ENCODE peak calls at places on chromosomes 12 and 14, in five cellular contexts. G, Q, Z, P and S are unnamed samples.

GRCh38 chr12:49741882-49742620 is 694 bp downstream of the TMBIM6 start:
- DNase-seq in G (peak), Q (peak), Z (peak), P (peak), S (peak)

GRCh38 chr14:31837056-31837455 is 240.0 kb upstream of the ARHGAP5 start:
- DNase-seq in G (no peak), Q (no peak), Z (no peak), P (no peak), S (no peak)

GRCh38 chr12:121190523-121191031 is 19.4 kb upstream of the P2RX4 start:
- DNase-seq in G (no peak), Q (no peak), Z (peak), P (no peak), S (no peak)

GRCh38 chr12:2679068-2679815 is 115.5 kb upstream of the FKBP4 start:
- DNase-seq in G (no peak), Q (no peak), Z (no peak), P (no peak), S (no peak)

GRCh38 chr12:95949801-95950206 is 6.7 kb downstream of the AMDHD1 start:
- DNase-seq in G (no peak), Q (no peak), Z (no peak), P (no peak), S (no peak)

GRCh38 chr14:24996930-24997329 is 53.0 kb downstream of the STXBP6 start:
- DNase-seq in G (no peak), Q (no peak), Z (no peak), P (no peak), S (no peak)

GRCh38 chr12:25135531-25136154 is 59.3 kb downstream of the DNAI7 start:
- DNase-seq in G (no peak), Q (peak), Z (peak), P (no peak), S (no peak)

GRCh38 chr14:54771411-54772027 is 131.1 kb downstream of the GCH1 start:
- DNase-seq in G (no peak), Q (no peak), Z (no peak), P (peak), S (no peak)

GRCh38 chr14:54803926-54804719 is 98.5 kb downstream of the GCH1 start:
- DNase-seq in G (no peak), Q (no peak), Z (no peak), P (no peak), S (no peak)

GRCh38 chr12:82708056-82708455 is 21.4 kb downstream of the TMTC2 start:
- DNase-seq in G (no peak), Q (no peak), Z (no peak), P (no peak), S (no peak)

GRCh38 chr12:101968770-101969169 is 91.4 kb downstream of the DRAM1 start:
- DNase-seq in G (no peak), Q (no peak), Z (no peak), P (no peak), S (no peak)

GRCh38 chr12:21941522-21942376 is 523 bp upstream of the ABCC9 start:
- DNase-seq in G (peak), Q (peak), Z (peak), P (peak), S (no peak)

GRCh38 chr14:61342486-61342885 is 21.1 kb downstream of the PRKCH start:
- DNase-seq in G (no peak), Q (peak), Z (no peak), P (no peak), S (no peak)

GRCh38 chr12:51865757-51866270 is 17.3 kb upstream of the FIGNL2 start:
- DNase-seq in G (no peak), Q (no peak), Z (peak), P (no peak), S (no peak)

DNA sequence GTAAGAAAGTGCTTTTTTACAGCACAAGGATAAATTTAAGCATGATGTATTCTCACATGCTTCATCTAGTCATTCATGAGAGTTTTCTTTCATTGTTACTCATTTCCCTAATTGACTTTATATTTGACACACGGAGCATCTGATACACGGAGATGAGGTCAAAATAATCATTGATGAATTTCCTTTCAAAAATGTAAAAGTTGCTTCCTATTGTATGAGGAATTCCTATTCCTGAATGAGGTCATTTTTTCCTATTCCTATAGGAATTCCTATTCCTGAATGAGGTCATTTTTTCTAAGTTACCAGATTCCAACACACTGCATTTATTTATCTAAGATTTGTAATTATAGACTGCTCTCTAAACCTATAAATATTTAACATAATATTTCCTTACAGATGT is 316.7 kb upstream of the KITLG start:
- DNase-seq in G (no peak), Q (no peak), Z (no peak), P (no peak), S (no peak)
- TF ChIP-seq POLR2AphosphoS5 in G (no peak), Q (no peak), Z (no peak), P (no peak), S (no peak)

GRCh38 chr12:130878193-130879185 is 6.6 kb downstream of the RAN start:
- DNase-seq in G (no peak), Q (no peak), Z (peak), P (peak), S (no peak)
- TF ChIP-seq POLR2AphosphoS5 in G (no peak), Q (no peak), Z (no peak), P (no peak), S (peak)

DNA sequence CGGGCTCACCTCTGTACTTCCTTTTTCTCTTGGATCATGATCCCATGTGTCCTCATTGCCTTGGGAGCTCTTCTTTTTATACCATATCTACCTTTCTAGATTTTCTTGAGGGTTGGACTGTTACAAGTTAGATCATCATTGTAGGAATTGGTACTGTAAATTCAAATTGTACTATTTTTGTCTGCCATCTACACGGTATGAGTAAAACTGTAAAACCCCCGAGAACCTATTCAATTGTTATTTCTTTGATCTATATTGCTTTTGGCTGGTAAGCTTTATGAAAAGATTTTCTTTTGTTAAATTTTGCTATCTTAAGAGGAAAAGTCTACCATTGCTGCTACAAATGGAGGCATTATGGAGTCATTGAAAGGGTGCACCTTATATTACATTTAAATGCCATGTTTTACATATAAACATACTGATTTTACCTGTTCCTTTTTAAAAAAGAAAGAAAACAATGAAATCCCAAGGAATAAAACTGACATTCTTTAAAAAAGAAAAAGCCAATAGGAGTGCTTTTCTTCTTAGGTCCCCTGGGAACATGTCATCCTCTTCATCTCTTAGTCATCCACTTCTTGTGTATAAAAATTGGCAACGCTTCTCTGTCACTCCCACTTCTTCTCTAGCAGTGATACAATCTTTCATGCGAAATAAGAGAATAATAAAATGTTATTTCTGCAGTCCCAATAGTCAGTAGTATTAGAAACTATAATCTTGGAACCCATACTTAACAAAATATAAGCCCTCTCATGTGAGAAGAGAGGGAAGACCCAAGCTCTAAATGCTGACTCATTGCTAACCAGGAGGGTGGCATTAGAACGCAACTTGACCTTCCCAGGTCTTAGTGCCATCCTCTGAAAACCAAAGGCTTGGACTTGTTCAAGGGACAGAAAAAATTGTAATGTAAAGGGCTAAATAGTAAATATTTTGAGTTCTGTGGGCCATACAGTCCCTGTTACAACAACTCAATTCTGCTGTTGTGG is 20.4 kb downstream of the RGS6 start:
- DNase-seq in G (no peak), Q (no peak), Z (no peak), P (no peak), S (no peak)
- TF ChIP-seq POLR2AphosphoS5 in G (no peak), Q (no peak), Z (no peak), P (no peak), S (no peak)

GRCh38 chr12:94818970-94819369 is 168.6 kb upstream of the TMCC3 start:
- DNase-seq in G (no peak), Q (no peak), Z (no peak), P (no peak), S (no peak)

GRCh38 chr12:94815450-94815849 is 165.1 kb upstream of the TMCC3 start:
- DNase-seq in G (no peak), Q (no peak), Z (no peak), P (no peak), S (no peak)

GRCh38 chr12:94813314-94813713 is 163.0 kb upstream of the TMCC3 start:
- DNase-seq in G (no peak), Q (no peak), Z (peak), P (no peak), S (no peak)

GRCh38 chr12:94817695-94818075 is 167.3 kb upstream of the TMCC3 start:
- DNase-seq in G (no peak), Q (no peak), Z (no peak), P (no peak), S (no peak)

DNA sequence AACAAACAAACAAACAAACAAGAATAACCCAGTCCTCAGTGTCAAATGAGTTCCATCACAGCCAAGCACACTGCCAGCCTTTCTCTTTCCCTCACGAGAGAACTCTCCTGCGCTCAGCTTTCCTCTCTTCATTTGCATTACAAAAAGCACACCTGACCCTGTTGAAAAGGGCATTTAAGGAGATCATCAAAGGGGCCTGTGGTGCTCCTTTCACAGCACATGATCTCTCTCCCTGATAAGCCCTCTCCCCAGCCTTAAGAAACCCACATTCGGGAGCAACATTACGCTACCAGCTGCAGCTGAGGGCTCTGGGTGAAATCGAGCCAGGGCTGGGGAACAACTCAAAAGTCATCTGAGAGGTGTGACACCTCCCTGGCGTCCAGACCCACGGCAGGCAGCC is 165.6 kb upstream of the TMCC3 start:
- DNase-seq in G (no peak), Q (no peak), Z (peak), P (no peak), S (no peak)
- TF ChIP-seq POLR2AphosphoS5 in G (no peak), Q (no peak), Z (no peak), P (no peak), S (peak)